ENCODE peak calls at places on chromosomes 13 and 19, in six cellular contexts. Q is activated CD8-positive, alpha-beta memory T cell treated with anti-CD3 and anti-CD28 coated beads for 48 hours; R is left lobe of liver; F is stimulated activated CD4-positive, alpha-beta T cell treated with anti-CD3 and anti-CD28 coated beads, Interleukin-1b, Interleukin-23, amount 100 ng/mL, for 1 hour; W is cardiac fibroblast; G is cardiac muscle cell. U is an unnamed sample.

GRCh38 chr19:46390866-46391265 is 22.5 kb downstream of the CCDC8 start:
- DNase-seq in W (no peak), Q (no peak), F (no peak), G (no peak), R (no peak), U (no peak)

GRCh38 chr13:76696370-76696769 is 189.8 kb downstream of the KCTD12 start:
- DNase-seq in Q (no peak), W (peak), R (no peak), G (peak), F (no peak), U (no peak)

GRCh38 chr13:63288576-63288975 is 1872.9 kb upstream of the PCDH20 start:
- DNase-seq in G (no peak), F (no peak), R (no peak), Q (no peak), W (no peak), U (no peak)

GRCh38 chr13:79290595-79291244 is 115.3 kb downstream of the RBM26 start:
- DNase-seq in Q (no peak), G (peak), W (peak), F (no peak), R (no peak), U (no peak)

GRCh38 chr19:19171110-19171672 is 1.1 kb upstream of the MEF2B start:
- DNase-seq in G (no peak), W (no peak), F (no peak), R (no peak), Q (no peak), U (no peak)

GRCh38 chr13:74132152-74132767 is 1.9 kb downstream of the KLF12 start:
- DNase-seq in R (no peak), W (peak), Q (no peak), F (no peak), G (no peak), U (no peak)

GRCh38 chr19:47447470-47448359 is 24.0 kb downstream of the SLC8A2 start:
- DNase-seq in R (no peak), W (peak), Q (no peak), F (peak), G (peak), U (no peak)

GRCh38 chr13:108070491-108070890 is 144.8 kb downstream of the LIG4 start:
- DNase-seq in F (no peak), W (no peak), R (no peak), G (no peak), Q (no peak), U (no peak)

GRCh38 chr13:44354322-44354721 is 19.3 kb upstream of the SERP2 start:
- DNase-seq in W (no peak), R (no peak), Q (no peak), G (no peak), F (no peak), U (no peak)

GRCh38 chr19:35202722-35203674 is 25.5 kb downstream of the FAM187B start:
- DNase-seq in R (no peak), W (no peak), Q (no peak), G (peak), F (no peak), U (no peak)

GRCh38 chr19:29715695-29716581 is 877 bp upstream of the C19orf12 start:
- DNase-seq in Q (no peak), F (no peak), R (peak), G (no peak), W (peak), U (no peak)

GRCh38 chr13:97205971-97206370 is 16.2 kb upstream of the MBNL2 start:
- DNase-seq in Q (no peak), F (no peak), G (no peak), W (peak), R (no peak), U (no peak)

GRCh38 chr19:2462635-2463421 is 6.1 kb upstream of the LMNB2 start:
- DNase-seq in F (no peak), W (peak), Q (no peak), R (peak), G (peak), U (no peak)

GRCh38 chr13:98476538-98476966 is 100.4 kb downstream of the STK24 start:
- DNase-seq in G (no peak), F (peak), W (peak), Q (peak), R (peak), U (peak)

GRCh38 chr19:53519431-53519830 is 18.5 kb upstream of the ZNF331 start:
- DNase-seq in Q (no peak), F (no peak), G (no peak), R (no peak), W (no peak), U (no peak)

U was measured in GM18507.